ENCODE peak calls at places on chromosomes 13 and 19, in eight cellular contexts. One of them, this sample, is unnamed.

GRCh38 chr19:18700501-18701249 is 17.2 kb downstream of the CRTC1 start:
- DNase-seq in testis: peak; percentile 67
- DNase-seq in tibial nerve: peak; percentile 60
- DNase-seq in heart left ventricle: peak; percentile 83
- DNase-seq in Peyer's patch: peak; percentile 87
- DNase-seq in body of pancreas: peak; percentile 94
- DNase-seq in transverse colon: peak; percentile 79
- DNase-seq in IMR-90: peak; percentile 29
- DNase-seq in this sample: peak; percentile 86

GRCh38 chr19:17045907-17046502 is 19.4 kb upstream of the CPAMD8 start:
- DNase-seq in testis: no peak
- DNase-seq in tibial nerve: no peak
- DNase-seq in heart left ventricle: no peak
- DNase-seq in Peyer's patch: no peak
- DNase-seq in body of pancreas: no peak
- DNase-seq in transverse colon: no peak
- DNase-seq in IMR-90: no peak
- DNase-seq in this sample: no peak

GRCh38 chr19:1455336-1456120 is 5.6 kb downstream of the APC2 start:
- DNase-seq in testis: peak; percentile 56
- DNase-seq in tibial nerve: no peak
- DNase-seq in heart left ventricle: peak; percentile 29
- DNase-seq in Peyer's patch: peak; percentile 22
- DNase-seq in body of pancreas: peak; percentile 53
- DNase-seq in transverse colon: peak; percentile 83
- DNase-seq in IMR-90: peak; percentile 30
- DNase-seq in this sample: no peak

GRCh38 chr19:49333426-49334288 is 1.5 kb upstream of the CD37 start:
- DNase-seq in testis: no peak
- DNase-seq in tibial nerve: no peak
- DNase-seq in heart left ventricle: peak; percentile 37
- DNase-seq in Peyer's patch: peak; percentile 92
- DNase-seq in body of pancreas: no peak
- DNase-seq in transverse colon: peak; percentile 68
- DNase-seq in IMR-90: peak; percentile 40
- DNase-seq in this sample: peak; percentile 19

GRCh38 chr13:79799466-79799865 is 318.5 kb downstream of the NDFIP2 start:
- DNase-seq in testis: no peak
- DNase-seq in tibial nerve: no peak
- DNase-seq in heart left ventricle: no peak
- DNase-seq in Peyer's patch: no peak
- DNase-seq in body of pancreas: no peak
- DNase-seq in transverse colon: no peak
- DNase-seq in IMR-90: no peak
- DNase-seq in this sample: no peak

GRCh38 chr13:26991508-26992181 is 180.0 kb downstream of the USP12 start:
- DNase-seq in testis: peak; percentile 75
- DNase-seq in tibial nerve: no peak
- DNase-seq in heart left ventricle: no peak
- DNase-seq in Peyer's patch: no peak
- DNase-seq in body of pancreas: peak; percentile 63
- DNase-seq in transverse colon: no peak
- DNase-seq in IMR-90: peak; percentile 27
- DNase-seq in this sample: no peak

GRCh38 chr19:38944981-38945506 is 14.3 kb downstream of the MRPS12 start:
- DNase-seq in testis: no peak
- DNase-seq in tibial nerve: no peak
- DNase-seq in heart left ventricle: no peak
- DNase-seq in Peyer's patch: no peak
- DNase-seq in body of pancreas: no peak
- DNase-seq in transverse colon: no peak
- DNase-seq in IMR-90: no peak
- DNase-seq in this sample: no peak

GRCh38 chr13:47017476-47017875 is 120.6 kb upstream of the HTR2A start:
- DNase-seq in testis: no peak
- DNase-seq in tibial nerve: no peak
- DNase-seq in heart left ventricle: no peak
- DNase-seq in Peyer's patch: no peak
- DNase-seq in body of pancreas: no peak
- DNase-seq in transverse colon: no peak
- DNase-seq in IMR-90: peak; percentile 28
- DNase-seq in this sample: no peak

GRCh38 chr13:28658796-28659610 is at the start of gene POMP:
- DNase-seq in testis: peak; percentile 95
- DNase-seq in tibial nerve: peak; percentile 90
- DNase-seq in heart left ventricle: peak; percentile 97
- DNase-seq in Peyer's patch: peak; percentile 93
- DNase-seq in body of pancreas: peak; percentile 87
- DNase-seq in transverse colon: peak; percentile 94
- DNase-seq in IMR-90: peak; percentile 95
- DNase-seq in this sample: peak; percentile 93
- TF ChIP-seq CTCF in testis: no peak
- TF ChIP-seq CTCF in tibial nerve: peak; percentile 29
- TF ChIP-seq CTCF in heart left ventricle: no peak
- TF ChIP-seq CTCF in Peyer's patch: no peak
- TF ChIP-seq CTCF in body of pancreas: no peak
- TF ChIP-seq CTCF in transverse colon: no peak
- TF ChIP-seq CTCF in IMR-90: no peak
- TF ChIP-seq CTCF in this sample: no peak

DNA sequence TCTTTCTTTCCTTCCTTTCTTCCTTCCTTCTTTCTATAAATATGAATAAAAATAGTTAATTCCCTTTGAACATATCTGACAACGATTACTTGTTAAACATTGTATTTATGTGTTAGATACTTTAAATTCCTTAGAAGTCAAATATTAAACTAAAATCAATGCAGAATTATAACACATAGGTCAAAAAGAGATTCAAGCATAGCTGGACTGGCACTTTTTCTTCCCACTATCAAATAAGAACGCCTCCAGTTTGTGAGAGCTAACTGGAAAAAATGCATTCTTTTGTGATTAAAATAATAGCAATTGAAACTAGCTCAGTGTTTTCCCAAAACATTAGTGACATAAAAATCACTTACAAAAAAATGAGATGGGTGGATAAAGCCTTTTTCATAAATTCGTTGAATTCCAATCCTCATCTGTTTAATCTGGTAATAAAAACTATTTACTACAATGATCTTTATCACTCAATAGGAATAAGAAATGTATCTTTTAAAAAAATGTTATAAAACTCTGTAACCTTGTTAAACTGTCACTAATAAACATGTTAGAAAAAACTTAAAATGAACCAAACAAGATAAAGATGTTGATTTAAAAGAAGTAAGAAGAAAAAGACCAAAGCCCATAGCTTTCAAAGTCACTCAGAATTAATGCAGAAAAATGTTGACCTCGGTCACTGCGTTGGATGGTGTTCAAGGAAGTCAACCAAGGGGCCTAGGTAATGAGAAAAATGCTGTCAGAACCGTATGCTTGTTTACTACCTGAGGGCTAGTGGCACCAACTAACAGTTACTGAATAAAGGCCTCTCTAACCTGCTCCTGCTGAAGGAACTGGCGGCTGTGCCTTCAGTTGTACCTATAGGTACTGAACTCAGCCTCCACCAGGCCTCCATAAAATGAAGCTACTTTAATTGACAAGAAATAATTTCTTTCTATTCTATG is 1039.5 kb upstream of the SLC10A2 start:
- DNase-seq in testis: no peak
- DNase-seq in tibial nerve: no peak
- DNase-seq in heart left ventricle: no peak
- DNase-seq in Peyer's patch: no peak
- DNase-seq in body of pancreas: peak; percentile 76
- DNase-seq in transverse colon: no peak
- DNase-seq in IMR-90: no peak
- DNase-seq in this sample: no peak
- TF ChIP-seq POLR2A in testis: no peak
- TF ChIP-seq POLR2A in tibial nerve: no peak
- TF ChIP-seq POLR2A in heart left ventricle: no peak
- TF ChIP-seq POLR2A in Peyer's patch: no peak
- TF ChIP-seq POLR2A in body of pancreas: peak; percentile 26
- TF ChIP-seq POLR2A in transverse colon: no peak
- TF ChIP-seq POLR2A in IMR-90: no peak
- TF ChIP-seq POLR2A in this sample: no peak

DNA sequence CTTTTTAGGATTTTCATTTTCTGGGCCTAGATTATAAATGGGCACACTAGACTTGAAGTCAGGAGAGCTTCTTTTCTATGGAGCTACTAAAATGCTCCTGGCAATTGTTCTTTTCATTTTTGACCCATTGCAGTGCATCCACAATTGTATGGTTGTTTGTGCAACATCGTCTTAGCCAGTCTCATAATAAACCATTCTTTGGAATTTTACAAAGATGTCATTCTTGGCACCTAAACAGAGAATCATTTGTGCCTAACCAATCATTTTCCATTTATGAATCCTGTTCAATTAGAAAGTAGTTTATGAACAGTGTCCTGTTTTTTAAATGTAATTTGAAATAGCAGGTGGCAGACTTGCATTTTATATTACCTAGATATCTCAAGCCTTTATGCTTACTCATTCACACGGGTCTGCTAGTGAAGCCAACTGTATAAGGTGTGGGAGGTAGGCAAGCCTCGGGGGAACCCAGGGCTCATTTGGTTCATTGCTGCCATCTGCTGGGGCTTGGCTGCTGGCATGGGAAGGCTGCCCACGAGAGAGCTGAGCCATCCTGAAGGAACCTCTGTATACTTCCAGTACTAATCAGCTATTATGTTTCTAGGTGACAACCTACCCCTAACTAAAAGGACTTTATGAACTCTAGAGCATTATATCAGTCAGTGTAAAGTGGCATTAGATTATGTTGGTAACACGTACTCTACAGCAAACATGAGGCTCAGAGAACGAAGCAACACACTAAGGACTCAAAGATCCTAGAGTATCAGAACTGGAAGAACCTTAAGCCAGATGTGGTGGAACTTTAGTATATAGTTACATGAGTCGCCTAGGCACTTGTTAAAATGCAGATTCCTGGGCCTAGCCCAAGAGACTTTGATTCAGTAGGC is 60.0 kb downstream of the TPT1 start:
- DNase-seq in testis: peak; percentile 80
- DNase-seq in tibial nerve: peak; percentile 64
- DNase-seq in heart left ventricle: peak; percentile 47
- DNase-seq in Peyer's patch: no peak
- DNase-seq in body of pancreas: peak; percentile 70
- DNase-seq in transverse colon: peak; percentile 83
- DNase-seq in IMR-90: peak; percentile 78
- DNase-seq in this sample: peak; percentile 67
- TF ChIP-seq CTCF in testis: peak; percentile 40
- TF ChIP-seq CTCF in tibial nerve: peak; percentile 75
- TF ChIP-seq CTCF in heart left ventricle: peak; percentile 55
- TF ChIP-seq CTCF in Peyer's patch: no peak
- TF ChIP-seq CTCF in body of pancreas: peak; percentile 70
- TF ChIP-seq CTCF in transverse colon: peak; percentile 74
- TF ChIP-seq CTCF in IMR-90: peak; percentile 89
- TF ChIP-seq CTCF in this sample: no peak

GRCh38 chr19:10363789-10364281 is 16.5 kb downstream of the TYK2 start:
- DNase-seq in testis: no peak
- DNase-seq in tibial nerve: no peak
- DNase-seq in heart left ventricle: no peak
- DNase-seq in Peyer's patch: no peak
- DNase-seq in body of pancreas: no peak
- DNase-seq in transverse colon: no peak
- DNase-seq in IMR-90: no peak
- DNase-seq in this sample: no peak
- TF ChIP-seq POLR2A in testis: no peak
- TF ChIP-seq POLR2A in tibial nerve: no peak
- TF ChIP-seq POLR2A in heart left ventricle: no peak
- TF ChIP-seq POLR2A in Peyer's patch: no peak
- TF ChIP-seq POLR2A in body of pancreas: no peak
- TF ChIP-seq POLR2A in transverse colon: no peak
- TF ChIP-seq POLR2A in IMR-90: no peak
- TF ChIP-seq POLR2A in this sample: no peak

GRCh38 chr13:92984151-92984550 is 242.5 kb upstream of the GPC6 start:
- DNase-seq in testis: no peak
- DNase-seq in tibial nerve: no peak
- DNase-seq in heart left ventricle: no peak
- DNase-seq in Peyer's patch: no peak
- DNase-seq in body of pancreas: no peak
- DNase-seq in transverse colon: no peak
- DNase-seq in IMR-90: peak; percentile 56
- DNase-seq in this sample: no peak
- TF ChIP-seq CTCF in testis: no peak
- TF ChIP-seq CTCF in tibial nerve: no peak
- TF ChIP-seq CTCF in heart left ventricle: no peak
- TF ChIP-seq CTCF in Peyer's patch: no peak
- TF ChIP-seq CTCF in body of pancreas: no peak
- TF ChIP-seq CTCF in transverse colon: no peak
- TF ChIP-seq CTCF in IMR-90: no peak
- TF ChIP-seq CTCF in this sample: no peak

This sample was measured in ovary.